ENCODE peak calls at places on chromosomes 5 and 9, in ten cellular contexts. B is neural crest cell; M is fibroblast of lung; P is CD4-positive, alpha-beta T cell; T is AG04450; Z is endothelial cell; N is OCI-LY7; U is cardiac fibroblast; F is A549; J is brain microvascular endothelial cell. H is an unnamed sample.

GRCh38 chr9:120363697-120364096 is 216.3 kb downstream of the CDK5RAP2 start:
- DNase-seq in Z (no peak), M (no peak), P (no peak), U (peak), F (no peak), N (no peak), T (no peak), J (no peak), B (no peak), H (no peak)

GRCh38 chr5:146778261-146778660 is 100.3 kb downstream of the PPP2R2B start:
- DNase-seq in T (no peak), N (no peak), P (no peak), M (no peak), Z (no peak), B (no peak), F (no peak), J (no peak), U (no peak), H (no peak)

GRCh38 chr9:36892279-36892678 is 141.8 kb downstream of the PAX5 start:
- DNase-seq in J (no peak), Z (no peak), T (no peak), P (no peak), U (no peak), N (no peak), B (no peak), F (no peak), M (no peak), H (no peak)

GRCh38 chr9:134488901-134489280 is 152.7 kb upstream of the COL5A1 start:
- DNase-seq in N (no peak), J (no peak), B (no peak), F (no peak), M (no peak), P (no peak), Z (no peak), U (no peak), T (no peak), H (no peak)

GRCh38 chr5:171445910-171446516 is 26.6 kb downstream of the FGF18 start:
- DNase-seq in F (no peak), N (no peak), U (peak), B (no peak), T (peak), Z (no peak), J (peak), P (no peak), M (peak), H (no peak)

GRCh38 chr9:12775963-12776774 is 1.3 kb downstream of the LURAP1L start:
- DNase-seq in F (peak), B (peak), U (peak), N (no peak), T (peak), Z (peak), J (peak), P (no peak), M (peak), H (peak)

GRCh38 chr5:80698369-80698768 is 43.6 kb upstream of the DHFR start:
- DNase-seq in P (no peak), B (no peak), F (no peak), U (no peak), T (no peak), J (no peak), N (no peak), Z (no peak), M (no peak), H (no peak)

GRCh38 chr9:71910602-71911060 is 362 bp downstream of the ABHD17B start:
- DNase-seq in B (no peak), F (no peak), P (no peak), J (peak), N (peak), M (no peak), Z (no peak), T (no peak), U (no peak), H (peak)

GRCh38 chr9:109355564-109356297 is 34.9 kb upstream of the EPB41L4B start:
- DNase-seq in P (no peak), T (no peak), M (no peak), F (no peak), N (no peak), J (no peak), U (no peak), B (no peak), Z (no peak), H (no peak)

GRCh38 chr9:15220658-15221310 is 86.2 kb downstream of the TTC39B start:
- DNase-seq in N (no peak), F (no peak), B (no peak), Z (no peak), U (no peak), M (peak), J (peak), P (no peak), T (no peak), H (no peak)

GRCh38 chr5:128271071-128271470 is 187.5 kb downstream of the SLC12A2 start:
- DNase-seq in N (no peak), Z (no peak), P (no peak), F (no peak), J (no peak), M (no peak), B (no peak), T (no peak), U (no peak), H (no peak)

GRCh38 chr9:126149661-126150060 is 177.0 kb upstream of the MVB12B start:
- DNase-seq in N (no peak), M (no peak), P (no peak), J (no peak), F (no peak), U (no peak), Z (peak), T (no peak), B (no peak), H (no peak)

GRCh38 chr5:127508644-127509373 is 8.6 kb upstream of the PRRC1 start:
- DNase-seq in J (no peak), Z (no peak), N (no peak), U (no peak), B (no peak), F (no peak), T (no peak), P (no peak), M (no peak), H (no peak)

GRCh38 chr9:37976714-37977477 is 73.0 kb upstream of the SLC25A51 start:
- DNase-seq in F (no peak), N (no peak), P (no peak), J (peak), B (no peak), Z (no peak), U (peak), M (peak), T (peak), H (no peak)

GRCh38 chr9:33185858-33186257 is 18.7 kb upstream of the B4GALT1 start:
- DNase-seq in T (no peak), M (no peak), J (no peak), B (no peak), U (no peak), P (no peak), N (no peak), Z (no peak), F (no peak), H (no peak)

GRCh38 chr5:132180134-132180745 is 47.4 kb downstream of the P4HA2 start:
- DNase-seq in B (no peak), P (no peak), M (peak), Z (peak), T (peak), U (peak), J (peak), F (peak), N (peak), H (peak)

GRCh38 chr9:135230817-135231520 is 143.5 kb downstream of the OLFM1 start:
- DNase-seq in U (no peak), F (no peak), N (no peak), M (no peak), B (no peak), J (no peak), P (no peak), T (no peak), Z (no peak), H (no peak)

GRCh38 chr5:137825165-137825564 is 42.5 kb upstream of the MYOT start:
- DNase-seq in M (peak), B (no peak), N (no peak), J (peak), P (no peak), Z (no peak), F (no peak), T (no peak), U (no peak), H (no peak)

GRCh38 chr9:5509573-5509972 is 758 bp upstream of the PDCD1LG2 start:
- DNase-seq in B (no peak), U (peak), T (peak), N (no peak), Z (no peak), M (peak), F (peak), J (peak), P (no peak), H (no peak)

GRCh38 chr5:122263352-122264030 is 48.5 kb upstream of the SNCAIP start:
- DNase-seq in J (peak), N (no peak), T (peak), M (peak), U (peak), Z (no peak), B (no peak), F (no peak), P (no peak), H (no peak)

GRCh38 chr9:129165198-129165597 is 12.9 kb downstream of the IER5L start:
- DNase-seq in U (no peak), Z (no peak), T (no peak), B (no peak), M (no peak), J (no peak), P (no peak), N (no peak), F (no peak), H (no peak)

GRCh38 chr5:27130587-27130986 is 92.2 kb upstream of the CDH9 start:
- DNase-seq in T (no peak), J (no peak), P (no peak), Z (no peak), F (no peak), M (peak), U (peak), B (no peak), N (no peak), H (no peak)

GRCh38 chr9:86695904-86696424 is 251.3 kb downstream of the GAS1 start:
- DNase-seq in P (no peak), B (no peak), N (no peak), Z (no peak), F (no peak), T (no peak), M (peak), J (no peak), U (peak), H (no peak)

GRCh38 chr5:107831612-107832395 is 161.1 kb upstream of the EFNA5 start:
- DNase-seq in T (peak), U (no peak), M (peak), N (no peak), Z (no peak), F (no peak), J (no peak), P (no peak), B (no peak), H (no peak)

GRCh38 chr5:142944140-142944539 is 174.0 kb downstream of the ARHGAP26 start:
- DNase-seq in P (no peak), N (no peak), J (no peak), F (no peak), T (no peak), U (no peak), B (no peak), Z (no peak), M (peak), H (no peak)

GRCh38 chr5:38543886-38544285 is 12.6 kb downstream of the LIFR start:
- DNase-seq in M (no peak), B (no peak), N (no peak), Z (no peak), U (no peak), P (no peak), J (no peak), T (no peak), F (no peak), H (no peak)

GRCh38 chr9:112378441-112379176 is 1.3 kb upstream of the HSDL2 start:
- DNase-seq in U (no peak), M (peak), B (no peak), F (no peak), J (peak), P (peak), N (no peak), Z (no peak), T (no peak), H (no peak)

GRCh38 chr5:153340139-153340538 is 150.3 kb upstream of the GRIA1 start:
- DNase-seq in T (no peak), P (no peak), M (no peak), Z (no peak), N (no peak), J (no peak), F (no peak), U (no peak), B (no peak), H (no peak)

GRCh38 chr9:88236531-88237453 is 98.5 kb upstream of the SPATA31C2 start:
- DNase-seq in T (no peak), N (no peak), F (no peak), B (no peak), U (peak), M (peak), P (no peak), J (no peak), Z (no peak), H (no peak)

GRCh38 chr5:10741661-10742060 is 19.4 kb downstream of the DAP start:
- DNase-seq in J (no peak), N (no peak), Z (no peak), M (no peak), F (no peak), T (no peak), U (no peak), B (no peak), P (no peak), H (no peak)
- TF ChIP-seq CTCF in J (peak), N (peak), Z (no peak), M (no peak), F (no peak), T (no peak), U (peak), B (no peak), P (no peak), H (no peak)

GRCh38 chr5:151456321-151456940 is 9.0 kb downstream of the SLC36A1 start:
- DNase-seq in N (no peak), M (no peak), U (no peak), F (no peak), Z (no peak), P (no peak), T (no peak), B (no peak), J (no peak), H (no peak)

GRCh38 chr5:151461312-151461711 is 13.9 kb downstream of the SLC36A1 start:
- DNase-seq in N (no peak), T (no peak), B (no peak), P (no peak), Z (no peak), F (no peak), U (no peak), M (no peak), J (no peak), H (peak)

GRCh38 chr5:151458314-151458713 is 10.9 kb downstream of the SLC36A1 start:
- DNase-seq in N (no peak), J (no peak), B (no peak), P (no peak), F (no peak), T (no peak), Z (no peak), M (no peak), U (no peak), H (no peak)

GRCh38 chr5:151463137-151464029 is 16.0 kb downstream of the SLC36A1 start:
- DNase-seq in T (no peak), F (no peak), Z (peak), U (no peak), J (no peak), N (peak), B (peak), P (no peak), M (no peak), H (no peak)

DNA sequence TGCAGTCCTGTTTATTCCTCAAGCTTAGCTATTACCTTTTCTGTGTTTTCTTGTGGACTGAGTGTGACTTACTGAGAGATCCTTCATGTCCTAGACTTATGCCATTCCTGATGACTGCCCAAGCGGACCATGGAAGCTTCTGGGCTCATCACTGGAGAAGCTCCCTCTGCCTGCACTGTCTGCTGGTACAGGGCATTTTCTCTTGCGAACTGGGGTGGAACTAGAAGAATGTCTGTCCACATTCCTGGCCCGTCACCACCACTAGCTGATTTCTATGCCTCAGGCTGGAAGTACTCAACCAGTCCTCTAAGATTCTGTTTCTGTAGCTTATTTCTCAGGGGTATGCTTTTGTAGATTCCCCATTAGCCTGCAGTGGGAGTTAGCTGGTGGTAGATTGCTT is 12.3 kb downstream of the SLC36A1 start:
- DNase-seq in B (no peak), U (peak), J (peak), F (no peak), T (no peak), Z (no peak), M (peak), P (no peak), N (no peak), H (no peak)
- TF ChIP-seq CTCF in B (no peak), U (no peak), J (peak), F (no peak), T (peak), Z (no peak), M (no peak), P (no peak), N (no peak), H (no peak)

GRCh38 chr5:24110019-24110615 is 534.7 kb downstream of the CDH10 start:
- DNase-seq in Z (no peak), U (peak), F (peak), M (peak), J (no peak), T (no peak), P (no peak), B (no peak), N (peak), H (no peak)
- TF ChIP-seq CTCF in Z (peak), U (peak), F (peak), M (no peak), J (peak), T (no peak), P (no peak), B (peak), N (peak), H (no peak)

DNA sequence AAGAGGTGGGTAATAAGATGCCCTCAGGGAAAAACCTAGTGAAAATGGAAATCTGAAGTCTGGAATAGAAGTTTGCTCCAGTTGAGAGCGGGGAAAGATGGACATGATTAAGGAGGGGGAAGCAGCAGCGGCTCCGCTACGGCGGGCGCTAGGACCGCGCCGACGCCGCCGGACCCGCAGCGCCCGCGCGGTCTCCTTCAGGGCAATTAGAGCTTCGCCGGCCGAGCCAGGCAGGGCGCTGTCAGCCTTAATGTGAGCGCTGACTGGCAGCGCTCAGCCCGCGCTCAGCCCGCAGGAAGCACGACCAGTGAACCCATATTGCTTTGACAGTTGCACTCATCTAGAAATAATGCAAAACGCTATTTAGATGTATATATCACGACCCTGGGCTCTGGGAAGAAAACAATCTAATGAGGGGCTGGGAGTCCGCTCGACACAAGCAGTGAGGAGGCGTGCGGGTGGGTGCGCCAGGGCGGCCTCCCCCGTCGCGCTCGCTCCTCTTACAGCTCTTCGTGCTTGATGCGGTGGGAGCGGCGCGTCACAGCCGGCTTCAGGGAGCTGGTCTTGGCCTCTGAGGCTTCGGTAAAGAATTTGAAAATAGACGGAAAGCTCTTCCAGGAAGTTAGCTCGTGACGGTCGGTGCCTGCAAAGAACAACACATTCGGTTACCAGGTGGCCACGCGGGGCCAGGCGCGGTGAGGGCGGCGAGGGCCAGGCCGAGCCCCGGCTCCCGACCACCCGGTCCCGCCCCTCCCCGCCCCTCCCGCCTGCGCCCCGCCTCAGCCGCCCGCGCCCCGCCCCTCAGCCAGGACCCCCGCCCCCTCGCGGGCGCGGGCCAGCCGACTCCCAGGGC is 37.7 kb downstream of the NR2F1 start:
- DNase-seq in M (peak), J (peak), N (peak), U (peak), B (peak), F (peak), T (no peak), P (no peak), Z (peak), H (peak)
- TF ChIP-seq CTCF in M (peak), J (peak), N (peak), U (peak), B (no peak), F (peak), T (no peak), P (no peak), Z (no peak), H (no peak)

H was measured in GM20000.